ENCODE peak calls at places on chromosomes 13 and 19, in ten cellular contexts. One of them, this sample, is unnamed.

GRCh38 chr19:18251587-18252369 is 22.5 kb downstream of the IQCN start:
- DNase-seq in colonic mucosa: peak; percentile 85
- DNase-seq in uterus: peak; percentile 75
- DNase-seq in left ventricle myocardium inferior: peak; percentile 69
- DNase-seq in spleen: peak; percentile 90
- DNase-seq in mucosa of descending colon: peak; percentile 66
- DNase-seq in body of pancreas: peak; percentile 82
- DNase-seq in esophagus squamous epithelium: no peak
- DNase-seq in cardiac fibroblast: peak; percentile 72
- DNase-seq in sigmoid colon: peak; percentile 85
- DNase-seq in this sample: peak; percentile 35

GRCh38 chr13:19864018-19864338 is 529 bp upstream of the ZMYM5 start:
- DNase-seq in sigmoid colon: peak; percentile 83
- DNase-seq in uterus: peak; percentile 72
- DNase-seq in esophagus squamous epithelium: peak; percentile 23
- DNase-seq in left ventricle myocardium inferior: peak; percentile 77
- DNase-seq in cardiac fibroblast: peak; percentile 89
- DNase-seq in colonic mucosa: peak; percentile 72
- DNase-seq in spleen: no peak
- DNase-seq in body of pancreas: peak; percentile 63
- DNase-seq in mucosa of descending colon: peak; percentile 88
- DNase-seq in this sample: no peak

GRCh38 chr19:12647490-12648071 is 19.0 kb downstream of the MAN2B1 start:
- DNase-seq in esophagus squamous epithelium: no peak
- DNase-seq in body of pancreas: peak; percentile 88
- DNase-seq in uterus: peak; percentile 70
- DNase-seq in mucosa of descending colon: peak; percentile 83
- DNase-seq in left ventricle myocardium inferior: no peak
- DNase-seq in colonic mucosa: peak; percentile 87
- DNase-seq in spleen: peak; percentile 85
- DNase-seq in cardiac fibroblast: peak; percentile 42
- DNase-seq in sigmoid colon: peak; percentile 83
- DNase-seq in this sample: no peak

GRCh38 chr13:63944896-63945295 is 2529.2 kb upstream of the PCDH20 start:
- DNase-seq in spleen: no peak
- DNase-seq in sigmoid colon: no peak
- DNase-seq in mucosa of descending colon: no peak
- DNase-seq in colonic mucosa: no peak
- DNase-seq in uterus: no peak
- DNase-seq in cardiac fibroblast: no peak
- DNase-seq in esophagus squamous epithelium: no peak
- DNase-seq in left ventricle myocardium inferior: no peak
- DNase-seq in body of pancreas: no peak
- DNase-seq in this sample: no peak

GRCh38 chr13:98934243-98934642 is 43.6 kb downstream of the DOCK9 start:
- DNase-seq in spleen: no peak
- DNase-seq in body of pancreas: no peak
- DNase-seq in left ventricle myocardium inferior: no peak
- DNase-seq in mucosa of descending colon: no peak
- DNase-seq in colonic mucosa: no peak
- DNase-seq in cardiac fibroblast: no peak
- DNase-seq in uterus: no peak
- DNase-seq in sigmoid colon: no peak
- DNase-seq in esophagus squamous epithelium: no peak
- DNase-seq in this sample: no peak

GRCh38 chr13:29472317-29472961 is 123.0 kb downstream of the SLC7A1 start:
- DNase-seq in mucosa of descending colon: no peak
- DNase-seq in body of pancreas: peak; percentile 71
- DNase-seq in esophagus squamous epithelium: no peak
- DNase-seq in cardiac fibroblast: peak; percentile 68
- DNase-seq in sigmoid colon: no peak
- DNase-seq in colonic mucosa: peak; percentile 46
- DNase-seq in left ventricle myocardium inferior: no peak
- DNase-seq in spleen: no peak
- DNase-seq in uterus: peak; percentile 28
- DNase-seq in this sample: peak; percentile 28

GRCh38 chr13:80084086-80084676 is 256.7 kb downstream of the SPRY2 start:
- DNase-seq in uterus: no peak
- DNase-seq in spleen: no peak
- DNase-seq in mucosa of descending colon: no peak
- DNase-seq in cardiac fibroblast: peak; percentile 95
- DNase-seq in left ventricle myocardium inferior: no peak
- DNase-seq in colonic mucosa: no peak
- DNase-seq in esophagus squamous epithelium: no peak
- DNase-seq in body of pancreas: no peak
- DNase-seq in sigmoid colon: no peak
- DNase-seq in this sample: peak; percentile 98

GRCh38 chr13:79810671-79811070 is 329.7 kb downstream of the NDFIP2 start:
- DNase-seq in spleen: no peak
- DNase-seq in mucosa of descending colon: no peak
- DNase-seq in cardiac fibroblast: peak; percentile 63
- DNase-seq in esophagus squamous epithelium: no peak
- DNase-seq in sigmoid colon: no peak
- DNase-seq in left ventricle myocardium inferior: no peak
- DNase-seq in body of pancreas: no peak
- DNase-seq in colonic mucosa: no peak
- DNase-seq in uterus: no peak
- DNase-seq in this sample: peak; percentile 31

GRCh38 chr19:11464333-11465265 is 16.2 kb downstream of the ELAVL3 start:
- DNase-seq in cardiac fibroblast: no peak
- DNase-seq in spleen: no peak
- DNase-seq in left ventricle myocardium inferior: no peak
- DNase-seq in sigmoid colon: no peak
- DNase-seq in body of pancreas: no peak
- DNase-seq in colonic mucosa: no peak
- DNase-seq in esophagus squamous epithelium: no peak
- DNase-seq in mucosa of descending colon: no peak
- DNase-seq in uterus: no peak
- DNase-seq in this sample: no peak

GRCh38 chr19:35143231-35143715 is at the start of gene FXYD7:
- DNase-seq in sigmoid colon: no peak
- DNase-seq in left ventricle myocardium inferior: no peak
- DNase-seq in esophagus squamous epithelium: no peak
- DNase-seq in colonic mucosa: no peak
- DNase-seq in uterus: peak; percentile 51
- DNase-seq in spleen: no peak
- DNase-seq in mucosa of descending colon: peak; percentile 73
- DNase-seq in body of pancreas: no peak
- DNase-seq in cardiac fibroblast: no peak
- DNase-seq in this sample: no peak
- H3K4me3 ChIP-seq in sigmoid colon: peak within 1 kb of the TSS; percentile 17
- H3K4me3 ChIP-seq in left ventricle myocardium inferior: peak within 1 kb of the TSS; percentile 9
- H3K4me3 ChIP-seq in esophagus squamous epithelium: no peak within 1 kb of the TSS
- H3K4me3 ChIP-seq in colonic mucosa: no peak within 1 kb of the TSS
- H3K4me3 ChIP-seq in uterus: no peak within 1 kb of the TSS
- H3K4me3 ChIP-seq in spleen: peak within 1 kb of the TSS; percentile 65
- H3K4me3 ChIP-seq in mucosa of descending colon: no peak within 1 kb of the TSS
- H3K4me3 ChIP-seq in body of pancreas: no peak within 1 kb of the TSS
- H3K4me3 ChIP-seq in cardiac fibroblast: no peak within 1 kb of the TSS
- H3K4me3 ChIP-seq in this sample: no peak within 1 kb of the TSS

DNA sequence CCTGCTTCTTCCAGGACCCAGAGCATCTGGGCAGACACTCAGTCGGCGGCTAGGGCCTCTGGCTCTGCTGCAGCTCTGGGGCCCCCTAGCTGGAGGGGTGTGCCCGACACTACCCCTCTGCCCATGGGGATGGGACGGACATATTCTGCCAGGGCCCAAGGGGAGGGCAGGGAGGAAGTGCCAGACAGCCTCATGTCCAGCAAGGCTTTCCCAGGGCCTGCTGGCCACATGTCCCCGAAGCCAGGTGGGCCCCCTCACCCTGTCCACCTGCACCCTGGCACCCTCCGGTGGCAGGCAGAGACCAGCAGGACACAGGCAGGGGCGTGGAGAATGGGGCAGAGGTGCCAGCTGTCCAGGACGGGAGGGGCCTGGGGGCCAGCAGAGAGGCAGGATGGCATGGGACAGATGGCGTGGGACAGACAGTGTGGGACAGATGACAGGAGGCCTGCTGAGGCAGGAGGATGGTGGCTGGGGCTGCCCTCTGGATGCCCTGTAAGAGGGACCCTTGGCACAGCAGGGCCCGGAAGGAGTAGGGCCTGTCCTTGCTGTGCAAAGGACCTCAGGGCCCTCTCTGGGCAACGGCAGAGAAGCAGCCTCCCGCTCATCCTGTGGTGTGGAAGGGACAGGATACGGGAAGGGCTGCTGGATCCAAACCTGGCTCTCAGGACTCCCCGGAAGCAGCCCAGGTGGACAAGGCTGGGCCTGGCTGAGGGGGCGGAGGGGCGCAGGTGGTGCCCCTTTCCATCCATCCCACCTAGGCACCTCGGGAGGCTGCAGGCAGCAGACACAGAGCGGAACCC is 29.1 kb downstream of the CEBPG start:
- DNase-seq in body of pancreas: peak; percentile 14
- DNase-seq in spleen: peak; percentile 62
- DNase-seq in sigmoid colon: peak; percentile 61
- DNase-seq in uterus: no peak
- DNase-seq in cardiac fibroblast: no peak
- DNase-seq in mucosa of descending colon: peak; percentile 56
- DNase-seq in esophagus squamous epithelium: no peak
- DNase-seq in colonic mucosa: no peak
- DNase-seq in left ventricle myocardium inferior: no peak
- DNase-seq in this sample: no peak
- TF ChIP-seq CTCF in body of pancreas: no peak
- TF ChIP-seq CTCF in spleen: peak; percentile 11
- TF ChIP-seq CTCF in sigmoid colon: no peak
- TF ChIP-seq CTCF in uterus: peak; percentile 7
- TF ChIP-seq CTCF in cardiac fibroblast: no peak
- TF ChIP-seq CTCF in mucosa of descending colon: no peak
- TF ChIP-seq CTCF in esophagus squamous epithelium: peak; percentile 12
- TF ChIP-seq CTCF in colonic mucosa: no peak
- TF ChIP-seq CTCF in left ventricle myocardium inferior: peak; percentile 25
- TF ChIP-seq CTCF in this sample: no peak

DNA sequence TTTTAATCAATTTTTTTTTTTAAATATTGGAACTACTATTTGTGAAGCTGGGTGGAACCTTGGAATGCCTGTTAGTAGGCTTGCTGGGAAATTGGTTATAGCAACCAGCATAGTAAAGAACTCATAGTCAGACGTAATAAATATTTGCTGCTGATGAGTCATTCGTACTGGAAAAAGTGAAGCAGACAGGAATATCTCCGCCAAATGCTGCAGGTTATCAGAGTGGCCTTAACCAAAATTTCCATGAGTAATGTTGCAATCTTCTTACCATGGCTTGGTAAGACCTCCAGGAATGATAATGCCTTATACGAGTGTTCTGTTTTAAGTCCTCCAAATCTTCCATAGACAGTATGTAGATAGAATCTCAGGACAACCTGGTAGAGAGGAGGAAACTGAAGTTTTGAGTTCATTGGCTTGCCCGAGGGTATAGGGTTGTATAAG is 34.2 kb downstream of the MBNL2 start:
- DNase-seq in body of pancreas: peak; percentile 35
- DNase-seq in cardiac fibroblast: peak; percentile 97
- DNase-seq in uterus: peak; percentile 51
- DNase-seq in sigmoid colon: no peak
- DNase-seq in left ventricle myocardium inferior: no peak
- DNase-seq in mucosa of descending colon: no peak
- DNase-seq in colonic mucosa: no peak
- DNase-seq in esophagus squamous epithelium: no peak
- DNase-seq in spleen: no peak
- DNase-seq in this sample: peak; percentile 79
- H3K4me3 ChIP-seq in body of pancreas: no peak overlapping the region
- H3K4me3 ChIP-seq in cardiac fibroblast: no peak overlapping the region
- H3K4me3 ChIP-seq in uterus: no peak overlapping the region
- H3K4me3 ChIP-seq in sigmoid colon: no peak overlapping the region
- H3K4me3 ChIP-seq in left ventricle myocardium inferior: no peak overlapping the region
- H3K4me3 ChIP-seq in mucosa of descending colon: no peak overlapping the region
- H3K4me3 ChIP-seq in colonic mucosa: no peak overlapping the region
- H3K4me3 ChIP-seq in esophagus squamous epithelium: no peak overlapping the region
- H3K4me3 ChIP-seq in spleen: no peak overlapping the region
- H3K4me3 ChIP-seq in this sample: no peak overlapping the region

DNA sequence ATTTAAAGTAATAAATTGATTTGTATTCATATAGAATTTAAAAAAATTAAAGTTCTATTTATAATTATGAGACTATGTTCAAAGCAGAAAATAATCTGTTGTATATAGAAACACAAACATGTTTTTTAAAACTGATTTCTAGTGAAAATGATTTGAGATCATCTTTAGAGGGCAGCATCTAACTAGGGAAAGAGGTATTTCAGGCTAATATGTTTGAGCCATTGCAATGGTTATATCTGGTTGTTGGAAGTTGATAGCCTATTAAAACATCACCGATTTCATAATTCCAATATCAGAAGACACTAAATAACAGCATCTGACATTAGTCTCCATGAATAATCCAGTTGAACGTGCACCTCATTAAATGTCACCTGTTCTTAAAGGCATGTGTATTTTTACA is 79.8 kb upstream of the SLITRK6 start:
- DNase-seq in body of pancreas: no peak
- DNase-seq in colonic mucosa: no peak
- DNase-seq in sigmoid colon: no peak
- DNase-seq in esophagus squamous epithelium: no peak
- DNase-seq in left ventricle myocardium inferior: no peak
- DNase-seq in mucosa of descending colon: no peak
- DNase-seq in cardiac fibroblast: no peak
- DNase-seq in spleen: no peak
- DNase-seq in uterus: no peak
- DNase-seq in this sample: no peak
- TF ChIP-seq CTCF in body of pancreas: no peak
- TF ChIP-seq CTCF in colonic mucosa: no peak
- TF ChIP-seq CTCF in sigmoid colon: no peak
- TF ChIP-seq CTCF in esophagus squamous epithelium: no peak
- TF ChIP-seq CTCF in left ventricle myocardium inferior: no peak
- TF ChIP-seq CTCF in mucosa of descending colon: no peak
- TF ChIP-seq CTCF in cardiac fibroblast: no peak
- TF ChIP-seq CTCF in spleen: no peak
- TF ChIP-seq CTCF in uterus: no peak
- TF ChIP-seq CTCF in this sample: no peak

GRCh38 chr19:13807421-13808021 is 12.3 kb downstream of the ZSWIM4 start:
- DNase-seq in left ventricle myocardium inferior: no peak
- DNase-seq in cardiac fibroblast: no peak
- DNase-seq in body of pancreas: no peak
- DNase-seq in esophagus squamous epithelium: no peak
- DNase-seq in sigmoid colon: no peak
- DNase-seq in uterus: no peak
- DNase-seq in colonic mucosa: no peak
- DNase-seq in mucosa of descending colon: no peak
- DNase-seq in spleen: no peak
- DNase-seq in this sample: no peak
- H3K4me3 ChIP-seq in left ventricle myocardium inferior: no peak overlapping the region
- H3K4me3 ChIP-seq in cardiac fibroblast: no peak overlapping the region
- H3K4me3 ChIP-seq in body of pancreas: no peak overlapping the region
- H3K4me3 ChIP-seq in esophagus squamous epithelium: no peak overlapping the region
- H3K4me3 ChIP-seq in sigmoid colon: no peak overlapping the region
- H3K4me3 ChIP-seq in uterus: no peak overlapping the region
- H3K4me3 ChIP-seq in colonic mucosa: no peak overlapping the region
- H3K4me3 ChIP-seq in mucosa of descending colon: no peak overlapping the region
- H3K4me3 ChIP-seq in spleen: no peak overlapping the region
- H3K4me3 ChIP-seq in this sample: no peak overlapping the region

DNA sequence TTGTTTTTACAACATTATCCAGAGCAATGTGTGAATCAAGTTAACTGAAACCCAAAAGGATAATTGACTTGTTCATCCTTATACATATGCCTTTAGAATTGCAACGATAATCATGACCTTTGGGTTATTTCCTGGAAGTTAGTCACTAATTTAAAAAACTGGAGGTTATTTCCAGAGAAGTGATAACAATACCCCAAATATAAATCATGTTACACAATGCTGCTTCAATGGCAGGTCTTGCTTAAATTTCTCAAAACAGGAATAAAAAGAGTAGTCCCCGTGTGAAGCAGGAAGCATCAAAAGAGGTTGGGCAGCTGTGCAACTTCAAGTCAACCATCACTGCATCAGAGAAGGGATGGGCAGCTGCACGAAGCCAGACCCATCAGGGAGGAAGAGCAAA is 134.4 kb downstream of the EFNB2 start:
- DNase-seq in left ventricle myocardium inferior: no peak
- DNase-seq in cardiac fibroblast: no peak
- DNase-seq in mucosa of descending colon: no peak
- DNase-seq in body of pancreas: no peak
- DNase-seq in colonic mucosa: no peak
- DNase-seq in esophagus squamous epithelium: no peak
- DNase-seq in uterus: no peak
- DNase-seq in spleen: no peak
- DNase-seq in sigmoid colon: no peak
- DNase-seq in this sample: no peak
- TF ChIP-seq CTCF in left ventricle myocardium inferior: no peak
- TF ChIP-seq CTCF in cardiac fibroblast: no peak
- TF ChIP-seq CTCF in mucosa of descending colon: no peak
- TF ChIP-seq CTCF in body of pancreas: no peak
- TF ChIP-seq CTCF in colonic mucosa: no peak
- TF ChIP-seq CTCF in esophagus squamous epithelium: no peak
- TF ChIP-seq CTCF in uterus: no peak
- TF ChIP-seq CTCF in spleen: no peak
- TF ChIP-seq CTCF in sigmoid colon: no peak
- TF ChIP-seq CTCF in this sample: no peak

This sample was measured in astrocyte of the cerebellum.